ENCODE peak calls at places on chromosome 7, in four cellular contexts. Y is endodermal cell, Q is HCT116, E is uterus. I is an unnamed sample. For H3K4me1, the result is how much of the 10 kb centered on the place peaks cover.

GRCh38 chr7:91941450-91941849 is 788 bp downstream of the AKAP9 start:
- DNase-seq in Y (peak), Q (no peak), E (no peak), I (no peak)

GRCh38 chr7:30266686-30267085 is 17.7 kb upstream of the ZNRF2 start:
- DNase-seq in Y (no peak), Q (no peak), E (no peak), I (no peak)

GRCh38 chr7:2172311-2173183 is 60.2 kb downstream of the MAD1L1 start:
- DNase-seq in Y (no peak), Q (no peak), E (no peak), I (peak)

GRCh38 chr7:106820321-106821217 is 44.5 kb upstream of the PIK3CG start:
- DNase-seq in Y (no peak), Q (no peak), E (no peak), I (no peak)

GRCh38 chr7:9719303-9719702 is 1254.4 kb upstream of the PHF14 start:
- DNase-seq in Y (no peak), Q (no peak), E (no peak), I (no peak)

GRCh38 chr7:3404490-3404889 is 103.4 kb downstream of the SDK1 start:
- DNase-seq in Y (no peak), Q (no peak), E (no peak), I (no peak)

GRCh38 chr7:114293289-114294012 is 121.2 kb upstream of the FOXP2 start:
- DNase-seq in Y (peak), Q (no peak), E (no peak), I (no peak)

GRCh38 chr7:144738708-144739314 is 97.0 kb downstream of the TPK1 start:
- DNase-seq in Y (no peak), Q (peak), E (no peak), I (no peak)

GRCh38 chr7:86453454-86453853 is 190.3 kb upstream of the GRM3 start:
- DNase-seq in Y (peak), Q (no peak), E (no peak), I (no peak)

GRCh38 chr7:88339195-88339922 is 32.7 kb upstream of the STEAP4 start:
- DNase-seq in Y (no peak), Q (no peak), E (no peak), I (no peak)

GRCh38 chr7:3482147-3482921 is 181.3 kb downstream of the SDK1 start:
- DNase-seq in Y (peak), Q (peak), E (no peak), I (no peak)

GRCh38 chr7:20113423-20114027 is 103.7 kb downstream of the MACC1 start:
- DNase-seq in Y (no peak), Q (no peak), E (no peak), I (no peak)

GRCh38 chr7:83684928-83685327 is 36.0 kb upstream of the SEMA3E start:
- DNase-seq in Y (peak), Q (peak), E (no peak), I (no peak)

GRCh38 chr7:127705461-127705959 is 53.5 kb downstream of the SND1 start:
- DNase-seq in Y (no peak), Q (no peak), E (no peak), I (no peak)

GRCh38 chr7:95986136-95986535 is 213.8 kb downstream of the DYNC1I1 start:
- DNase-seq in Y (no peak), Q (no peak), E (no peak), I (no peak)

GRCh38 chr7:46576950-46577349 is 655.9 kb upstream of the IGFBP3 start:
- DNase-seq in Y (no peak), Q (no peak), E (no peak), I (no peak)

GRCh38 chr7:144386741-144387140 is 16.8 kb downstream of the NOBOX start:
- DNase-seq in Y (no peak), Q (no peak), E (no peak), I (no peak)

GRCh38 chr7:134720091-134720935 is 59.1 kb upstream of the CALD1 start:
- DNase-seq in Y (no peak), Q (no peak), E (no peak), I (no peak)

GRCh38 chr7:120276720-120277119 is 3.7 kb downstream of the KCND2 start:
- DNase-seq in Y (no peak), Q (no peak), E (no peak), I (no peak)

GRCh38 chr7:138243430-138243829 is 167.2 kb downstream of the AKR1D1 start:
- DNase-seq in Y (peak), Q (no peak), E (peak), I (no peak)

GRCh38 chr7:36506820-36507219 is 117.2 kb downstream of the ANLN start:
- DNase-seq in Y (no peak), Q (peak), E (no peak), I (no peak)

GRCh38 chr7:95593343-95593742 is 3.0 kb downstream of the PDK4 start:
- DNase-seq in Y (no peak), Q (no peak), E (no peak), I (no peak)

GRCh38 chr7:112212516-112213036 is 6.1 kb downstream of the ZNF277 start:
- DNase-seq in Y (no peak), Q (no peak), E (no peak), I (no peak)

GRCh38 chr7:93910076-93910994 is 4.0 kb downstream of the GNGT1 start:
- DNase-seq in Y (no peak), Q (no peak), E (peak), I (peak)

GRCh38 chr7:7812112-7812511 is 93.7 kb upstream of the RPA3 start:
- DNase-seq in Y (no peak), Q (no peak), E (no peak), I (no peak)

GRCh38 chr7:44587843-44588711 is 6.0 kb upstream of the TMED4 start:
- DNase-seq in Y (no peak), Q (peak), E (peak), I (no peak)

GRCh38 chr7:51310131-51310583 is 6.5 kb downstream of the COBL start:
- DNase-seq in Y (peak), Q (no peak), E (no peak), I (peak)

GRCh38 chr7:101235050-101235449 is 2.6 kb downstream of the CLDN15 start:
- DNase-seq in Y (peak), Q (no peak), E (no peak), I (no peak)

GRCh38 chr7:92698237-92698841 is 108.1 kb upstream of the FAM133B start:
- DNase-seq in Y (no peak), Q (peak), E (peak), I (no peak)

GRCh38 chr7:1062296-1063294 is 18.2 kb downstream of the GPR146 start:
- DNase-seq in Y (no peak), Q (no peak), E (no peak), I (no peak)
- H3K4me1 ChIP-seq in Y (under half), Q (under half), E (under half), I (under half)

GRCh38 chr7:26426096-26426495 is 134.4 kb downstream of the SNX10 start:
- DNase-seq in Y (no peak), Q (no peak), E (no peak), I (no peak)

GRCh38 chr7:26422761-26423160 is 131.1 kb downstream of the SNX10 start:
- DNase-seq in Y (no peak), Q (no peak), E (no peak), I (no peak)

GRCh38 chr7:26420600-26420999 is 128.9 kb downstream of the SNX10 start:
- DNase-seq in Y (no peak), Q (no peak), E (no peak), I (no peak)

GRCh38 chr7:26419198-26419597 is 127.5 kb downstream of the SNX10 start:
- DNase-seq in Y (no peak), Q (no peak), E (no peak), I (no peak)

GRCh38 chr7:26423436-26423835 is 131.8 kb downstream of the SNX10 start:
- DNase-seq in Y (no peak), Q (no peak), E (no peak), I (no peak)
- H3K4me1 ChIP-seq in Y (under half), Q (under half), E (under half), I (under half)

DNA sequence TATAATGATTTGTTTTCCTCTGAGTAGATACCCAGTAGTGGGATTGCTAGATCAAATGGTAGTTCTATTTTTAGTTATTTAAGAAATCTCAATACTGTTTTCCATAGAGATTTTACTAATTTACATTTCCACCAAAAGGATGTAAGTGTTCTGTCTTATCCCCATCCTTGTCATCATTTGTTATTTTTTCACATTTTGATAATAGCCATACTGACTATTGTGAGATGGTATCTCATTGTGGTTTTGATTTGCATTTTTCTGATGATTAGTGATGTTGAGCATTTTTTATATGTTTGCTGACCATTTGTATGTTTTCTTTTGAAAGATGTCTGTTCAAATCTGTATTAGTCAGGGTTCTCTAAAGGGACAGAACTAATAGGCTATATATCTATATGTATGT is 160.0 kb upstream of the TMEM229A start:
- DNase-seq in Y (no peak), Q (no peak), E (no peak), I (no peak)
- H3K4me1 ChIP-seq in Y (under half), Q (under half), E (under half), I (under half)

GRCh38 chr7:158808126-158808525 is 21.2 kb downstream of the ESYT2 start:
- DNase-seq in Y (no peak), Q (no peak), E (no peak), I (no peak)
- H3K4me1 ChIP-seq in Y (under half), Q (under half), E (under half), I (under half)

GRCh38 chr7:158389514-158390425 is 197.9 kb downstream of the PTPRN2 start:
- DNase-seq in Y (no peak), Q (no peak), E (no peak), I (no peak)

GRCh38 chr7:158391141-158391540 is 196.5 kb downstream of the PTPRN2 start:
- DNase-seq in Y (no peak), Q (no peak), E (no peak), I (no peak)

GRCh38 chr7:158388928-158389327 is 198.7 kb downstream of the PTPRN2 start:
- DNase-seq in Y (no peak), Q (no peak), E (no peak), I (no peak)

GRCh38 chr7:158391541-158391940 is 196.1 kb downstream of the PTPRN2 start:
- DNase-seq in Y (no peak), Q (no peak), E (no peak), I (no peak)

GRCh38 chr7:158390460-158390859 is 197.2 kb downstream of the PTPRN2 start:
- DNase-seq in Y (no peak), Q (no peak), E (no peak), I (no peak)
- H3K4me1 ChIP-seq in Y (under half), Q (under half), E (under half), I (under half)

GRCh38 chr7:130923930-130924329 is 189.9 kb upstream of the KLF14 start:
- DNase-seq in Y (no peak), Q (no peak), E (no peak), I (no peak)
- H3K4me1 ChIP-seq in Y (under half), Q (half or more), E (under half), I (half or more)

GRCh38 chr7:155586843-155587440 is 40.6 kb upstream of the CNPY1 start:
- DNase-seq in Y (peak), Q (no peak), E (no peak), I (no peak)

GRCh38 chr7:155585532-155585895 is 39.2 kb upstream of the CNPY1 start:
- DNase-seq in Y (peak), Q (no peak), E (no peak), I (no peak)

GRCh38 chr7:155584763-155585531 is 38.6 kb upstream of the CNPY1 start:
- DNase-seq in Y (peak), Q (no peak), E (no peak), I (no peak)

GRCh38 chr7:155587486-155587885 is 41.1 kb upstream of the CNPY1 start:
- DNase-seq in Y (peak), Q (no peak), E (no peak), I (no peak)

GRCh38 chr7:155585956-155586355 is 39.6 kb upstream of the CNPY1 start:
- DNase-seq in Y (peak), Q (no peak), E (no peak), I (no peak)
- H3K4me1 ChIP-seq in Y (under half), Q (under half), E (under half), I (under half)

GRCh38 chr7:152341039-152341913 is 94.5 kb downstream of the KMT2C start:
- DNase-seq in Y (peak), Q (peak), E (no peak), I (no peak)

GRCh38 chr7:152338553-152338952 is 97.2 kb downstream of the KMT2C start:
- DNase-seq in Y (no peak), Q (no peak), E (no peak), I (no peak)

GRCh38 chr7:152335900-152336571 is 99.8 kb downstream of the KMT2C start:
- DNase-seq in Y (no peak), Q (no peak), E (no peak), I (no peak)

GRCh38 chr7:152333134-152333533 is 102.7 kb downstream of the KMT2C start:
- DNase-seq in Y (no peak), Q (no peak), E (no peak), I (no peak)

DNA sequence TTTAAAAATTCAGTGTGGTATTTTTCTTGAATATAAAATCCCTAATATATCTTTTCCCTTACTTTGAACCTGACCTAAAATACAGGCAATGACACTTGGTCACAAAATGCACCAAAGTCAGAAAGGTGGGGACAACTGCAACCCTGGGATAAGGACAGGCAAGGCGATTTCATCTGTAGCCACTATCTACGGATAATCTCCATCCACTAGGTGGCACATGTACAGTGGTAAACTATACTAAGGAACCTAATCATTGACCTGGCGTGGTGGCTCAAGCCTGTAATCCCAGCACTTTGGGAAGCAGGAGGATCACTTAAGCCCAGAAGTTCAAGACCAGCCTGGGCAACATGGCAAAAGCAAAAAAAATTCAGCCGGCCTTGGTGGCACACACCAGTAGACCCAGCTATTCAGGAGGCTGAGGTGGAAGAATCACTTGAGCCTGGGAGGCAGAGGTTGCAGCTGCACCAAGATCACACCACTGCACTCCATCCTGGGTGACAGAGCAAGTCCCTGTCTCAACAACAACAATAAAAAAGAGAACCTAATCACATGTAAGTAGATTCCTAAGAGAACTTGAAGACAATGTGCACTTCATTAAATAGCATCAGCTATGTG is 98.9 kb downstream of the KMT2C start:
- DNase-seq in Y (peak), Q (peak), E (no peak), I (no peak)
- H3K4me1 ChIP-seq in Y (under half), Q (under half), E (under half), I (under half)

GRCh38 chr7:143373255-143373794 is 7.8 kb upstream of the ZYX start:
- DNase-seq in Y (peak), Q (no peak), E (no peak), I (no peak)
- H3K4me1 ChIP-seq in Y (under half), Q (under half), E (under half), I (under half)

DNA sequence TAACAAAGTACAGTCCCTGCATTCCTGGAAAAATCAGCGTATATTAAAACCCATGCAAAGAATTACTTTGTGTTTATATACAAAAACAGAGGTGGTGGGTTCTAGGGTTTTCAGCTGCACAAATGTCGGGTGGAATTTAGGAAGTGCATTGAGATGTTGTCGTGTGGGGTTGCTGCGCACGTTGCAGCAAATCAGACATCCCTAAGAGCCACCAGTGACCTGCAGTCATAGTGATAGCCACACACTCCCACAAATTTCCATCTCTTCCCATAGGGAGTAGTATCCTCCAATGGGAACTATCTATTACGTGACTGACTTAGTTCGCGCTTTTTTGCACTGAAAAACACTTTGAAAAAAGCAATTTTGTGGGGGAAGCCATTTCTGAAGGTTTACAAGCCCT is 375.2 kb upstream of the GALNT17 start:
- DNase-seq in Y (no peak), Q (no peak), E (no peak), I (no peak)
- H3K4me1 ChIP-seq in Y (under half), Q (under half), E (under half), I (under half)